ENCODE peak calls at places on chromosomes 5 and 9, in eight cellular contexts. G is activated T-cell treated with anti-CD3 and anti-CD28 coated beads, Interleukin-2, amount 50 U/mL, for 1 hour; C is HT-29; T is left cardiac atrium; D is mucosa of descending colon; R is osteocyte; L is progenitor cell of endocrine pancreas; U is suprapubic skin. K is an unnamed sample.

GRCh38 chr5:103109277-103109676 is 10.7 kb downstream of the GIN1 start:
- DNase-seq in G (no peak), C (no peak), T (no peak), D (no peak), R (no peak), L (no peak), U (no peak), K (no peak)

GRCh38 chr9:24712190-24712589 is 166.5 kb upstream of the IZUMO3 start:
- DNase-seq in G (no peak), C (no peak), T (no peak), D (no peak), R (no peak), L (no peak), U (no peak), K (no peak)

GRCh38 chr5:134177197-134178171 is 734 bp upstream of the SKP1 start:
- DNase-seq in G (no peak), C (peak), T (peak), D (peak), R (no peak), L (no peak), U (peak), K (peak)

GRCh38 chr5:180138976-180139730 is 67.6 kb upstream of the RNF130 start:
- DNase-seq in G (no peak), C (no peak), T (peak), D (no peak), R (peak), L (no peak), U (peak), K (no peak)

GRCh38 chr5:72956324-72957140 is 691 bp downstream of the FCHO2 start:
- DNase-seq in G (no peak), C (peak), T (peak), D (peak), R (peak), L (peak), U (peak), K (peak)

GRCh38 chr5:62475072-62475471 is 62.5 kb downstream of the IPO11 start:
- DNase-seq in G (no peak), C (no peak), T (peak), D (no peak), R (no peak), L (no peak), U (no peak), K (no peak)

GRCh38 chr5:10233505-10233904 is 16.2 kb downstream of the ATPSCKMT start:
- DNase-seq in G (no peak), C (peak), T (no peak), D (no peak), R (peak), L (peak), U (no peak), K (no peak)

GRCh38 chr5:168943999-168944398 is 356.9 kb downstream of the SLIT3 start:
- DNase-seq in G (no peak), C (no peak), T (peak), D (no peak), R (no peak), L (no peak), U (no peak), K (no peak)

GRCh38 chr5:68464424-68464823 is 248.9 kb downstream of the PIK3R1 start:
- DNase-seq in G (peak), C (no peak), T (no peak), D (peak), R (no peak), L (no peak), U (no peak), K (no peak)

GRCh38 chr5:93573627-93573974 is 7.4 kb downstream of the NR2F1-AS1 start:
- DNase-seq in G (no peak), C (no peak), T (no peak), D (no peak), R (no peak), L (no peak), U (no peak), K (no peak)

GRCh38 chr5:135028791-135029467 is 5.1 kb downstream of the PITX1 start:
- DNase-seq in G (no peak), C (no peak), T (no peak), D (no peak), R (no peak), L (no peak), U (no peak), K (no peak)

GRCh38 chr5:90221947-90222346 is 187.6 kb downstream of the CETN3 start:
- DNase-seq in G (no peak), C (peak), T (no peak), D (no peak), R (no peak), L (no peak), U (no peak), K (no peak)

GRCh38 chr9:80041821-80042220 is 470.1 kb downstream of the TLE4 start:
- DNase-seq in G (no peak), C (no peak), T (no peak), D (no peak), R (no peak), L (no peak), U (no peak), K (no peak)

GRCh38 chr5:51816427-51816826 is 433.2 kb downstream of the ISL1 start:
- DNase-seq in G (no peak), C (no peak), T (no peak), D (no peak), R (no peak), L (no peak), U (no peak), K (no peak)

GRCh38 chr5:73311291-73312110 is 137.1 kb downstream of the FOXD1 start:
- DNase-seq in G (no peak), C (no peak), T (peak), D (no peak), R (peak), L (no peak), U (no peak), K (peak)

GRCh38 chr9:130328349-130328801 is 62.8 kb downstream of the HMCN2 start:
- DNase-seq in G (no peak), C (no peak), T (peak), D (peak), R (no peak), L (no peak), U (no peak), K (peak)

GRCh38 chr9:133371261-133371711 is 4.6 kb downstream of the SURF4 start:
- DNase-seq in G (peak), C (no peak), T (no peak), D (no peak), R (no peak), L (no peak), U (no peak), K (no peak)

GRCh38 chr9:27726244-27727141 is 153.2 kb upstream of the C9orf72 start:
- DNase-seq in G (peak), C (peak), T (peak), D (no peak), R (no peak), L (peak), U (no peak), K (no peak)

GRCh38 chr9:96674914-96675538 is 19.9 kb upstream of the PRXL2C start:
- DNase-seq in G (no peak), C (peak), T (no peak), D (no peak), R (no peak), L (no peak), U (no peak), K (no peak)

GRCh38 chr5:168015506-168015905 is 275.9 kb upstream of the WWC1 start:
- DNase-seq in G (no peak), C (no peak), T (no peak), D (no peak), R (no peak), L (no peak), U (no peak), K (no peak)

GRCh38 chr9:128103589-128103962 is 24.0 kb downstream of the PTGES2 start:
- DNase-seq in G (peak), C (no peak), T (no peak), D (peak), R (no peak), L (no peak), U (no peak), K (peak)

GRCh38 chr9:5621327-5621726 is 7.6 kb upstream of the RIC1 start:
- DNase-seq in G (no peak), C (no peak), T (no peak), D (no peak), R (no peak), L (no peak), U (no peak), K (no peak)

GRCh38 chr5:91906027-91906426 is 522.9 kb upstream of the ARRDC3 start:
- DNase-seq in G (no peak), C (no peak), T (no peak), D (no peak), R (no peak), L (no peak), U (no peak), K (no peak)

GRCh38 chr5:42570946-42571625 is 147.8 kb downstream of the GHR start:
- DNase-seq in G (no peak), C (no peak), T (no peak), D (no peak), R (no peak), L (no peak), U (no peak), K (no peak)

GRCh38 chr9:135858491-135859185 is 48.7 kb downstream of the CAMSAP1 start:
- DNase-seq in G (no peak), C (no peak), T (no peak), D (no peak), R (no peak), L (no peak), U (no peak), K (no peak)

GRCh38 chr5:168885324-168886120 is 306.4 kb upstream of the PANK3 start:
- DNase-seq in G (no peak), C (no peak), T (peak), D (no peak), R (no peak), L (no peak), U (no peak), K (peak)

GRCh38 chr5:95667678-95668077 is 15.1 kb downstream of the SPATA9 start:
- DNase-seq in G (no peak), C (no peak), T (no peak), D (no peak), R (no peak), L (no peak), U (no peak), K (no peak)

GRCh38 chr9:21031091-21031817 is at the start of gene HACD4:
- DNase-seq in G (peak), C (no peak), T (peak), D (peak), R (no peak), L (peak), U (peak), K (peak)

GRCh38 chr5:17277907-17278306 is 60.5 kb downstream of the BASP1 start:
- DNase-seq in G (no peak), C (no peak), T (no peak), D (no peak), R (no peak), L (no peak), U (no peak), K (no peak)

GRCh38 chr5:82119889-82120288 is 148.1 kb downstream of the ATG10 start:
- DNase-seq in G (no peak), C (no peak), T (no peak), D (no peak), R (no peak), L (no peak), U (no peak), K (no peak)

GRCh38 chr5:68419637-68420452 is 204.3 kb downstream of the PIK3R1 start:
- DNase-seq in G (no peak), C (peak), T (no peak), D (peak), R (no peak), L (no peak), U (no peak), K (no peak)

GRCh38 chr5:55771175-55771655 is 33.4 kb downstream of the DDX4 start:
- DNase-seq in G (no peak), C (no peak), T (no peak), D (no peak), R (no peak), L (no peak), U (no peak), K (no peak)

GRCh38 chr9:136655244-136656225 is 7.2 kb upstream of the EGFL7 start:
- DNase-seq in G (no peak), C (no peak), T (peak), D (no peak), R (no peak), L (no peak), U (no peak), K (peak)

K was measured in left ventricle myocardium superior.